ENCODE peak calls at places on chromosomes 1 and 21, in eight cellular contexts. G, T, S, D, E, O, V and Q are unnamed samples.
A peak's percentile ranks its signal among the peaks of the same experiment; 100 is the strongest.

GRCh38 chr1:84698718-84699117 is 8.5 kb upstream of the SSX2IP start:
- DNase-seq in G (no peak), T (peak; percentile 89), S (no peak), D (peak; percentile 88), E (no peak), O (peak; percentile 18), V (peak; percentile 86), Q (no peak)

GRCh38 chr1:230744382-230744781 is 2.8 kb upstream of the CAPN9 start:
- DNase-seq in G (no peak), T (peak; percentile 30), S (no peak), D (peak; percentile 80), E (no peak), O (no peak), V (peak; percentile 44), Q (no peak)

GRCh38 chr1:39214998-39215873 is 10.7 kb downstream of the MACF1 start:
- DNase-seq in G (peak; percentile 53), T (peak; percentile 63), S (peak; percentile 81), D (peak; percentile 53), E (no peak), O (peak; percentile 61), V (no peak), Q (peak; percentile 87)

GRCh38 chr1:51454554-51454953 is 64.5 kb downstream of the EPS15 start:
- DNase-seq in G (no peak), T (no peak), S (no peak), D (no peak), E (no peak), O (no peak), V (no peak), Q (no peak)

GRCh38 chr1:41742219-41742618 is 176.5 kb downstream of the HIVEP3 start:
- DNase-seq in G (no peak), T (peak; percentile 65), S (no peak), D (peak; percentile 89), E (no peak), O (no peak), V (peak; percentile 51), Q (no peak)

GRCh38 chr1:96374076-96374762 is 347.4 kb upstream of the PTBP2 start:
- DNase-seq in G (no peak), T (no peak), S (no peak), D (peak; percentile 74), E (no peak), O (no peak), V (peak; percentile 67), Q (no peak)

GRCh38 chr1:43540653-43541071 is 10.0 kb downstream of the PTPRF start:
- DNase-seq in G (peak; percentile 41), T (no peak), S (no peak), D (peak; percentile 58), E (no peak), O (no peak), V (no peak), Q (no peak)

GRCh38 chr1:182259229-182259872 is 132.2 kb downstream of the GLUL start:
- DNase-seq in G (peak; percentile 67), T (no peak), S (peak; percentile 99), D (peak; percentile 58), E (peak; percentile 85), O (peak; percentile 54), V (peak; percentile 60), Q (peak; percentile 77)

GRCh38 chr1:153985984-153986761 is at the start of gene RAB13:
- DNase-seq in G (peak; percentile 88), T (peak; percentile 89), S (peak; percentile 68), D (peak; percentile 83), E (peak; percentile 93), O (peak; percentile 89), V (peak; percentile 91), Q (peak; percentile 48)

GRCh38 chr21:44299458-44300261 is at the start of gene PFKL:
- DNase-seq in G (peak; percentile 80), T (peak; percentile 59), S (peak; percentile 96), D (peak; percentile 36), E (no peak), O (peak; percentile 92), V (peak; percentile 62), Q (peak; percentile 94)

GRCh38 chr1:19432943-19433609 is 52.3 kb downstream of the CAPZB start:
- DNase-seq in G (no peak), T (no peak), S (no peak), D (no peak), E (no peak), O (no peak), V (no peak), Q (no peak)

GRCh38 chr1:157177701-157178380 is 39.6 kb upstream of the ETV3 start:
- DNase-seq in G (no peak), T (no peak), S (no peak), D (no peak), E (no peak), O (no peak), V (no peak), Q (no peak)
- H3K4me3 ChIP-seq in G (no peak overlapping the region), T (no peak overlapping the region), S (no peak overlapping the region), D (no peak overlapping the region), E (no peak overlapping the region), O (no peak overlapping the region), V (no peak overlapping the region), Q (peak overlapping the region; percentile 5)

GRCh38 chr1:88649932-88650331 is 34.1 kb upstream of the PKN2 start:
- DNase-seq in G (no peak), T (no peak), S (no peak), D (no peak), E (no peak), O (no peak), V (no peak), Q (no peak)
- TF ChIP-seq CTCF in G (no peak), T (no peak), S (no peak), D (no peak), E (no peak), O (no peak), V (no peak), Q (no peak)

GRCh38 chr1:81221564-81221963 is 579.2 kb upstream of the ADGRL2 start:
- DNase-seq in G (no peak), T (no peak), S (no peak), D (no peak), E (no peak), O (no peak), V (no peak), Q (no peak)

GRCh38 chr1:81228926-81229325 is 571.8 kb upstream of the ADGRL2 start:
- DNase-seq in G (no peak), T (no peak), S (no peak), D (no peak), E (no peak), O (no peak), V (no peak), Q (no peak)

GRCh38 chr1:81224222-81224621 is 576.5 kb upstream of the ADGRL2 start:
- DNase-seq in G (no peak), T (no peak), S (no peak), D (no peak), E (no peak), O (no peak), V (peak; percentile 35), Q (no peak)

GRCh38 chr1:81226603-81226928 is 574.2 kb upstream of the ADGRL2 start:
- DNase-seq in G (no peak), T (no peak), S (no peak), D (no peak), E (no peak), O (no peak), V (no peak), Q (no peak)

DNA sequence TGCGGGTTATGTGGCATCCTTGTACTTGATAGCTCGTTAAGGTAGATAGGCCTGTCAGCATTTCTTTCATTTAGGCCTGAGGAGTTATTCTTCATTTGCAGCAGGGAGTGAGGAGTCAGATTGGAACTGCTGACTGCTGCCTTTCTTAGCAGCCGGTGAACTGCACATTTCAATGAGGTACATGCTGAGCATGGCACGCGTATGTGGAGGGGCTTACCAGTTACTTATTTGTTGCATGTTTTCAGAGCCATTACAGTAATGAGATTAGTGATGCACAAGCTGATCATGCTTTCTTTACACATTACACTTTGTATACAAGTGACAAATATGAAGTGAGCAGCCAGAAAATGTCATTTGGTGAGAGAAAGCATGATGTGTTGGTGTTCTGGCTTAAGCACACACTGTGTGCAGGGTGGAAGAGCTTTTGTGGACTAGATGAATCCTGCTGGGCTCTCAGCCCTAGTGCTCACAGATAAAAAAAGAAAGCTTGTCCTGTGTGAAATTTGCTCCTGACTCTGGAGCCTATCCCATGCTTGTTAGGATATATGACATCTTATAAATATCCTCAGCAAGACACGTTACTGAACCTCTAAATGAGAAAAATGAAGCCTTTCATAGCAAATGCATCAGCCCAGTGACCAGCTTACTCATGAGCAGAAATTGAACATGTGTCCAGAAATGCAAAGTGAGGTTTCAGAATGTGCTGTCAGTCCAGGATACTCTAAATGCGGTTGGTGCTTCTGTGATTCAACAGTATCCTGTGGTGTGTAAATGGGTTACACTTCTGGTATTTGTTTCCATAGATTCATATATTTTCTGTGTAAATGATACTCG is 574.7 kb upstream of the ADGRL2 start:
- DNase-seq in G (no peak), T (no peak), S (no peak), D (no peak), E (no peak), O (no peak), V (no peak), Q (peak; percentile 89)
- H3K4me3 ChIP-seq in G (no peak overlapping the region), T (no peak overlapping the region), S (no peak overlapping the region), D (no peak overlapping the region), E (no peak overlapping the region), O (no peak overlapping the region), V (no peak overlapping the region), Q (no peak overlapping the region)

GRCh38 chr1:2641381-2642130 is 8.7 kb upstream of the MMEL1 start:
- DNase-seq in G (no peak), T (no peak), S (no peak), D (no peak), E (peak; percentile 57), O (no peak), V (no peak), Q (no peak)

GRCh38 chr1:2642131-2642559 is 9.3 kb upstream of the MMEL1 start:
- DNase-seq in G (no peak), T (no peak), S (no peak), D (no peak), E (peak; percentile 60), O (no peak), V (no peak), Q (no peak)

GRCh38 chr1:2643414-2644077 is 10.7 kb upstream of the MMEL1 start:
- DNase-seq in G (peak; percentile 34), T (no peak), S (no peak), D (no peak), E (peak; percentile 64), O (no peak), V (no peak), Q (no peak)

GRCh38 chr1:2644171-2644570 is 11.4 kb upstream of the MMEL1 start:
- DNase-seq in G (peak; percentile 45), T (no peak), S (no peak), D (no peak), E (peak; percentile 55), O (no peak), V (no peak), Q (no peak)

DNA sequence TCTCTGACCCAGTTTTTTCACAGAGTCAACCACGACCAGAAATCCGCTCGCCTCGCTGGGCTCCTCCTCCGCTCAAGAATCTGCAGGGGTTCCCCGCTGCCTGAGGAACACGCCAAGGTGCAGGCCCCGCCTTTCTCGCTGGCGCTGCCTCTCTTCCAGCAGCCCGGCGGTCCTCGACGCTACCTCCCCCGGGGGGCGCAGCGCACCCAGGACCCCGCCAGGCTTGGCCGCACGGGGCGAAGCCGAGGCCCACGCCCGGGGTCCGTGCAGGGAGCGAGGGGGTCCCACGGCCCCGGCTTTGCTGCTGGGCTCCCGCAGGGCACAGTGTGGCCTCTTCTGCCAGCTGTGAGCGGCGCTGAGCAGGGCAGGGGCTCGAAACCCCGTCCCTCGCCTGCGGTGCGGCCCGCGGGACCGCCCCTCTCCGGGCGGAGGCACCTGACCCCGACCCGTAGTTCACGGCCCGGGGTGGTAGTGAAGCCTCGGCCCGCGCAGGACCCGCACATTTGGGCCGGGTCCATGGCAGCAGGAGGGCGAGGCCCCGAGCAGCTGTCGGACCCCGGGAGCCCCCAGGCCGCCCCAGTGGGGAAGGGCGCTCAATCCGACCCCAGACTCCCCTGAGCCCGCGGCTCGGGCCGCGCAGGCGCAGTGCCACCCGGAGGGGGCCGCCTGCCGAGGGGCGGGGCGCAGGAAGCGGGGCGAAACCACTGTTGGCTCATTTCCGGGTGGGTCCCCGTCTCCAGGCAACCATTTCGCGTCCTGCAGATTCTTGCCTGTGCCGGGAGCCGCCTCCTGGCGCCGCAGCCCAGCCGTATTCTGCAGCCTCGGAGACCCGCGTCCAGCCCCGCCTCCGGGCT is 10.0 kb upstream of the MMEL1 start:
- DNase-seq in G (peak; percentile 92), T (peak; percentile 84), S (peak; percentile 90), D (peak; percentile 84), E (peak; percentile 93), O (peak; percentile 100), V (peak; percentile 93), Q (peak; percentile 94)
- TF ChIP-seq CTCF in G (peak; percentile 23), T (no peak), S (no peak), D (no peak), E (peak; percentile 25), O (peak; percentile 8), V (peak; percentile 11), Q (peak; percentile 12)